ENCODE peak calls at places on chromosomes 1 and 21, in nine cellular contexts. One of them, this sample, is unnamed.

GRCh38 chr1:63710776-63711175 is 63.0 kb upstream of the ROR1 start:
- DNase-seq in left lung: no peak
- DNase-seq in mucosa of descending colon: no peak
- DNase-seq in breast epithelium: no peak
- DNase-seq in RWPE2: no peak
- DNase-seq in stomach: no peak
- DNase-seq in suprapubic skin: no peak
- DNase-seq in OCI-LY7: no peak
- DNase-seq in uterus: no peak
- DNase-seq in this sample: no peak

GRCh38 chr21:34202553-34203332 is 129.4 kb downstream of the MRPS6 start:
- DNase-seq in RWPE2: no peak
- DNase-seq in suprapubic skin: no peak
- DNase-seq in stomach: no peak
- DNase-seq in breast epithelium: peak; percentile 8
- DNase-seq in OCI-LY7: no peak
- DNase-seq in left lung: peak; percentile 91
- DNase-seq in uterus: peak; percentile 61
- DNase-seq in mucosa of descending colon: no peak
- DNase-seq in this sample: peak; percentile 68

GRCh38 chr1:202056644-202057334 is 46.4 kb downstream of the ELF3 start:
- DNase-seq in RWPE2: peak; percentile 91
- DNase-seq in suprapubic skin: peak; percentile 84
- DNase-seq in stomach: peak; percentile 96
- DNase-seq in OCI-LY7: no peak
- DNase-seq in left lung: peak; percentile 86
- DNase-seq in breast epithelium: peak; percentile 62
- DNase-seq in mucosa of descending colon: peak; percentile 93
- DNase-seq in uterus: no peak
- DNase-seq in this sample: peak; percentile 83

GRCh38 chr1:167387251-167387910 is 130.9 kb downstream of the CD247 start:
- DNase-seq in RWPE2: no peak
- DNase-seq in suprapubic skin: no peak
- DNase-seq in uterus: no peak
- DNase-seq in stomach: no peak
- DNase-seq in breast epithelium: no peak
- DNase-seq in left lung: no peak
- DNase-seq in OCI-LY7: no peak
- DNase-seq in mucosa of descending colon: no peak
- DNase-seq in this sample: no peak

GRCh38 chr1:81179239-81179638 is 621.5 kb upstream of the ADGRL2 start:
- DNase-seq in breast epithelium: no peak
- DNase-seq in stomach: no peak
- DNase-seq in OCI-LY7: no peak
- DNase-seq in uterus: no peak
- DNase-seq in suprapubic skin: no peak
- DNase-seq in left lung: no peak
- DNase-seq in mucosa of descending colon: no peak
- DNase-seq in RWPE2: no peak
- DNase-seq in this sample: no peak

GRCh38 chr1:66510407-66510806 is 23.5 kb upstream of the SGIP1 start:
- DNase-seq in OCI-LY7: no peak
- DNase-seq in left lung: peak; percentile 37
- DNase-seq in suprapubic skin: no peak
- DNase-seq in breast epithelium: no peak
- DNase-seq in RWPE2: no peak
- DNase-seq in uterus: no peak
- DNase-seq in mucosa of descending colon: no peak
- DNase-seq in stomach: no peak
- DNase-seq in this sample: no peak

GRCh38 chr1:89633745-89634625 is 1.1 kb downstream of the LRRC8C start:
- DNase-seq in OCI-LY7: peak; percentile 55
- DNase-seq in left lung: no peak
- DNase-seq in uterus: peak; percentile 27
- DNase-seq in RWPE2: no peak
- DNase-seq in mucosa of descending colon: no peak
- DNase-seq in suprapubic skin: no peak
- DNase-seq in breast epithelium: peak; percentile 22
- DNase-seq in stomach: no peak
- DNase-seq in this sample: no peak

GRCh38 chr21:41162111-41162510 is 5.8 kb upstream of the BACE2 start:
- DNase-seq in OCI-LY7: no peak
- DNase-seq in uterus: no peak
- DNase-seq in RWPE2: no peak
- DNase-seq in left lung: no peak
- DNase-seq in stomach: no peak
- DNase-seq in breast epithelium: no peak
- DNase-seq in suprapubic skin: no peak
- DNase-seq in mucosa of descending colon: no peak
- DNase-seq in this sample: no peak

GRCh38 chr1:153380711-153381110 is 5.3 kb upstream of the S100A12 start:
- DNase-seq in left lung: no peak
- DNase-seq in suprapubic skin: no peak
- DNase-seq in uterus: no peak
- DNase-seq in breast epithelium: no peak
- DNase-seq in mucosa of descending colon: no peak
- DNase-seq in OCI-LY7: no peak
- DNase-seq in stomach: no peak
- DNase-seq in RWPE2: no peak
- DNase-seq in this sample: no peak

GRCh38 chr1:178438432-178438831 is 58.3 kb downstream of the CLEC20A start:
- DNase-seq in suprapubic skin: no peak
- DNase-seq in uterus: no peak
- DNase-seq in stomach: no peak
- DNase-seq in left lung: no peak
- DNase-seq in mucosa of descending colon: no peak
- DNase-seq in breast epithelium: no peak
- DNase-seq in RWPE2: no peak
- DNase-seq in OCI-LY7: no peak
- DNase-seq in this sample: no peak

GRCh38 chr1:6026095-6026809 is 19.4 kb upstream of the KCNAB2 start:
- DNase-seq in left lung: peak; percentile 99
- DNase-seq in RWPE2: peak; percentile 92
- DNase-seq in stomach: peak; percentile 79
- DNase-seq in mucosa of descending colon: peak; percentile 91
- DNase-seq in suprapubic skin: peak; percentile 89
- DNase-seq in breast epithelium: peak; percentile 78
- DNase-seq in OCI-LY7: peak; percentile 93
- DNase-seq in uterus: peak; percentile 32
- DNase-seq in this sample: peak; percentile 95

GRCh38 chr1:46546210-46546609 is 5.2 kb downstream of the KNCN start:
- DNase-seq in suprapubic skin: no peak
- DNase-seq in OCI-LY7: no peak
- DNase-seq in breast epithelium: no peak
- DNase-seq in left lung: no peak
- DNase-seq in uterus: no peak
- DNase-seq in stomach: no peak
- DNase-seq in mucosa of descending colon: no peak
- DNase-seq in RWPE2: no peak
- DNase-seq in this sample: no peak

GRCh38 chr1:207051615-207051943 is 571 bp upstream of the YOD1 start:
- DNase-seq in mucosa of descending colon: no peak
- DNase-seq in RWPE2: no peak
- DNase-seq in suprapubic skin: no peak
- DNase-seq in uterus: no peak
- DNase-seq in left lung: no peak
- DNase-seq in stomach: no peak
- DNase-seq in OCI-LY7: no peak
- DNase-seq in breast epithelium: no peak
- DNase-seq in this sample: no peak

GRCh38 chr1:119988316-119989067 is 81.0 kb downstream of the NOTCH2 start:
- DNase-seq in mucosa of descending colon: no peak
- DNase-seq in left lung: no peak
- DNase-seq in uterus: no peak
- DNase-seq in OCI-LY7: no peak
- DNase-seq in breast epithelium: no peak
- DNase-seq in suprapubic skin: no peak
- DNase-seq in RWPE2: no peak
- DNase-seq in stomach: no peak
- DNase-seq in this sample: no peak

DNA sequence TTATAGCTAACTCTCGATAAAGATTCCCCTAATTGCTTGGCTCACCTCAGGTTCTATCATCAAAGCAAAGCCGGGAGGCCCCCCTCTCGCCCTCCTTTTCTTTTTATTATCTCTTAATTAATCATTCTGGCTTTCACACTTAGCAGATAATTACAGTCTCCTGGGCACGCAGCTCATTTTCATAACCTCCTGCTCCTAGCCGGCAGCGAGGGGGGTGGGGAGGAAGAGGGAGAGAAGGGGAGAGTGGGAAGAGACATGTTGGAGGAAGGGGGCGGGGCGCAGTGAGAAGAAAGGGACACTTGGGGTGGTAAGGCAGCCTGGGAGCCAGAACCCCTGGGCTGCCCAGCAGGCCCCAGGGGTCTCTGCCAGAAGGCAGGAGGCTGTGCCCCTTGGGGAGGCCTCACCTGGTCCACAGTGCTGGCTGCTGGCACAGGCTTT is 14.5 kb downstream of the KIRREL1 start:
- DNase-seq in mucosa of descending colon: no peak
- DNase-seq in suprapubic skin: no peak
- DNase-seq in OCI-LY7: no peak
- DNase-seq in RWPE2: no peak
- DNase-seq in breast epithelium: no peak
- DNase-seq in left lung: no peak
- DNase-seq in uterus: no peak
- DNase-seq in stomach: no peak
- DNase-seq in this sample: no peak
- H3K4me1 ChIP-seq in mucosa of descending colon: peaks cover 8% of the 10 kb centered on the region
- H3K4me1 ChIP-seq in suprapubic skin: peaks cover 76% of the 10 kb centered on the region
- H3K4me1 ChIP-seq in OCI-LY7: no peaks in the 10 kb centered on the region
- H3K4me1 ChIP-seq in RWPE2: peaks cover 42% of the 10 kb centered on the region
- H3K4me1 ChIP-seq in breast epithelium: peaks cover 19% of the 10 kb centered on the region
- H3K4me1 ChIP-seq in left lung: peaks cover 34% of the 10 kb centered on the region
- H3K4me1 ChIP-seq in uterus: peaks cover 40% of the 10 kb centered on the region
- H3K4me1 ChIP-seq in stomach: peaks cover 92% of the 10 kb centered on the region
- H3K4me1 ChIP-seq in this sample: peaks cover 82% of the 10 kb centered on the region

GRCh38 chr21:44800971-44801467 is 601 bp downstream of the UBE2G2 start:
- DNase-seq in OCI-LY7: peak; percentile 68
- DNase-seq in suprapubic skin: no peak
- DNase-seq in RWPE2: no peak
- DNase-seq in left lung: no peak
- DNase-seq in stomach: no peak
- DNase-seq in uterus: no peak
- DNase-seq in mucosa of descending colon: no peak
- DNase-seq in breast epithelium: no peak
- DNase-seq in this sample: no peak
- TF ChIP-seq CTCF in OCI-LY7: peak; percentile 76
- TF ChIP-seq CTCF in suprapubic skin: peak; percentile 34
- TF ChIP-seq CTCF in RWPE2: peak; percentile 34
- TF ChIP-seq CTCF in left lung: no peak
- TF ChIP-seq CTCF in stomach: no peak
- TF ChIP-seq CTCF in uterus: no peak
- TF ChIP-seq CTCF in mucosa of descending colon: no peak
- TF ChIP-seq CTCF in breast epithelium: peak; percentile 39
- TF ChIP-seq CTCF in this sample: peak; percentile 20

GRCh38 chr1:2971146-2971501 is 50.1 kb upstream of the ACTRT2 start:
- DNase-seq in OCI-LY7: no peak
- DNase-seq in left lung: peak; percentile 49
- DNase-seq in suprapubic skin: peak; percentile 69
- DNase-seq in RWPE2: no peak
- DNase-seq in mucosa of descending colon: no peak
- DNase-seq in breast epithelium: no peak
- DNase-seq in stomach: no peak
- DNase-seq in uterus: no peak
- DNase-seq in this sample: no peak
- H3K9me3 ChIP-seq in OCI-LY7: no peaks in the 10 kb centered on the region
- H3K9me3 ChIP-seq in left lung: no peaks in the 10 kb centered on the region
- H3K9me3 ChIP-seq in suprapubic skin: no peaks in the 10 kb centered on the region
- H3K9me3 ChIP-seq in RWPE2: no peaks in the 10 kb centered on the region
- H3K9me3 ChIP-seq in mucosa of descending colon: no peaks in the 10 kb centered on the region
- H3K9me3 ChIP-seq in breast epithelium: no peaks in the 10 kb centered on the region
- H3K9me3 ChIP-seq in stomach: no peaks in the 10 kb centered on the region
- H3K9me3 ChIP-seq in uterus: no peaks in the 10 kb centered on the region
- H3K9me3 ChIP-seq in this sample: no peaks in the 10 kb centered on the region

DNA sequence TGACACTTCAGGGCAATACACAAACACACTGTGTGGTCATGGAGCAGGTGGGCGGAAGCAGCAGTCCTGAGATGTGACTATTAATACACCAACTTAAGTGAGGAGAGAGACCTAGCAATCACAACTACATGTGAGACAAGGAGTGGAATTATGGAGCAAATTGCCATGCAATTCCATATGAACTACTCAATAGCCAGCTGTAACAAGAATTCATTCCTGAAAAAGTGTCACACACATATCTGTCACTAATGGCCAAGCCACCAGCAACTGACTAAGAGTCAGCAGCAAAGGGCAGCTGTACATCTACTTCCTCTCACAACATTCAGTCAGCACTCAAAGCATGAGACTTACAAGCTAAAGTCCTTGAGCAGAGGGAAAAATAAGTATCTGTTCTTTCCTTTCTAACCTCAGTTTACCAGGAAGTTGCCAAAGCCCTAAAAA is 46.2 kb downstream of the GPR3 start:
- DNase-seq in left lung: no peak
- DNase-seq in breast epithelium: no peak
- DNase-seq in suprapubic skin: no peak
- DNase-seq in uterus: no peak
- DNase-seq in RWPE2: no peak
- DNase-seq in OCI-LY7: peak; percentile 75
- DNase-seq in stomach: no peak
- DNase-seq in mucosa of descending colon: no peak
- DNase-seq in this sample: no peak
- H3K4me1 ChIP-seq in left lung: peaks cover 66% of the 10 kb centered on the region
- H3K4me1 ChIP-seq in breast epithelium: peaks cover 25% of the 10 kb centered on the region
- H3K4me1 ChIP-seq in suprapubic skin: peaks cover 64% of the 10 kb centered on the region
- H3K4me1 ChIP-seq in uterus: peaks cover 15% of the 10 kb centered on the region
- H3K4me1 ChIP-seq in RWPE2: peaks cover 26% of the 10 kb centered on the region
- H3K4me1 ChIP-seq in OCI-LY7: peaks cover 92% of the 10 kb centered on the region
- H3K4me1 ChIP-seq in stomach: peaks cover 72% of the 10 kb centered on the region
- H3K4me1 ChIP-seq in mucosa of descending colon: peaks cover 67% of the 10 kb centered on the region
- H3K4me1 ChIP-seq in this sample: peaks cover 61% of the 10 kb centered on the region

GRCh38 chr21:31872452-31873274 is at the start of gene HUNK:
- DNase-seq in stomach: no peak
- DNase-seq in breast epithelium: peak; percentile 34
- DNase-seq in OCI-LY7: peak; percentile 29
- DNase-seq in mucosa of descending colon: peak; percentile 76
- DNase-seq in uterus: peak; percentile 34
- DNase-seq in left lung: peak; percentile 81
- DNase-seq in suprapubic skin: no peak
- DNase-seq in RWPE2: no peak
- DNase-seq in this sample: peak; percentile 56
- TF ChIP-seq CTCF in stomach: no peak
- TF ChIP-seq CTCF in breast epithelium: no peak
- TF ChIP-seq CTCF in OCI-LY7: no peak
- TF ChIP-seq CTCF in mucosa of descending colon: no peak
- TF ChIP-seq CTCF in uterus: no peak
- TF ChIP-seq CTCF in left lung: no peak
- TF ChIP-seq CTCF in suprapubic skin: no peak
- TF ChIP-seq CTCF in RWPE2: no peak
- TF ChIP-seq CTCF in this sample: no peak

This sample was measured in lower lobe of right lung.